ENCODE peak calls at places on chromosomes 11 and 22, in nine cellular contexts. A is cardiac muscle cell; H is AG04450; T is right cardiac atrium; E is T-helper 1 cell; V is cardiac fibroblast; P is heart left ventricle; U is fibroblast of lung; D is stimulated activated CD4-positive, alpha-beta T cell treated with anti-CD3 and anti-CD28 coated beads, TNF-alpha, amount 100 ng/mL, for 24 hours. Z is an unnamed sample.
A peak's percentile ranks its signal among the peaks of the same experiment; 100 is the strongest.

GRCh38 chr22:24969588-24970301 is 17.2 kb downstream of the KIAA1671 start:
- DNase-seq in P (peak; percentile 76), D (no peak), A (peak; percentile 17), U (no peak), V (peak; percentile 51), T (peak; percentile 83), H (no peak), E (no peak), Z (no peak)

GRCh38 chr11:69307421-69307820 is 13.5 kb downstream of the MYEOV start:
- DNase-seq in D (no peak), V (no peak), H (no peak), T (no peak), U (no peak), A (no peak), E (no peak), P (no peak), Z (no peak)

GRCh38 chr11:14029971-14030531 is 67.5 kb downstream of the SPON1 start:
- DNase-seq in T (peak; percentile 91), U (peak; percentile 59), P (peak; percentile 77), D (no peak), V (peak; percentile 91), E (no peak), H (peak; percentile 47), A (peak; percentile 49), Z (no peak)

GRCh38 chr11:69972351-69972802 is 105.7 kb upstream of the ANO1 start:
- DNase-seq in T (no peak), H (no peak), E (no peak), D (no peak), V (no peak), U (no peak), P (no peak), A (no peak), Z (no peak)

GRCh38 chr11:72771507-72771906 is 19.3 kb upstream of the ARAP1 start:
- DNase-seq in P (no peak), D (no peak), V (peak; percentile 52), H (peak; percentile 27), A (no peak), U (peak; percentile 50), E (no peak), T (peak; percentile 8), Z (no peak)

GRCh38 chr11:114880458-114880857 is 202.1 kb downstream of the NXPE2 start:
- DNase-seq in H (no peak), E (no peak), D (no peak), P (no peak), U (no peak), V (no peak), A (no peak), T (no peak), Z (no peak)

GRCh38 chr22:46047841-46048595 is 71.1 kb upstream of the WNT7B start:
- DNase-seq in A (no peak), P (peak; percentile 33), D (no peak), H (no peak), V (no peak), T (peak; percentile 79), E (no peak), U (no peak), Z (no peak)

GRCh38 chr11:76782526-76783293 is 446 bp upstream of the TSKU start:
- DNase-seq in U (peak; percentile 97), H (peak; percentile 97), D (peak; percentile 72), V (peak; percentile 97), A (peak; percentile 95), E (no peak), P (peak; percentile 90), T (peak; percentile 96), Z (peak; percentile 75)

GRCh38 chr11:86390499-86390898 is 15.8 kb downstream of the CCDC81 start:
- DNase-seq in D (no peak), A (no peak), E (no peak), H (no peak), T (no peak), U (no peak), V (no peak), P (no peak), Z (no peak)

GRCh38 chr11:102936864-102937509 is 18.5 kb downstream of the MMP13 start:
- DNase-seq in D (no peak), T (no peak), E (no peak), V (no peak), A (no peak), P (no peak), U (no peak), H (no peak), Z (no peak)

GRCh38 chr11:18459634-18460033 is 4.0 kb downstream of the LDHAL6A start:
- DNase-seq in T (no peak), A (no peak), D (no peak), U (no peak), P (no peak), H (no peak), V (no peak), E (no peak), Z (no peak)

GRCh38 chr22:16829985-16830384 is 4.8 kb upstream of the XKR3 start:
- DNase-seq in H (no peak), U (no peak), P (no peak), V (no peak), E (no peak), T (no peak), A (no peak), D (no peak), Z (no peak)

GRCh38 chr11:65132988-65133700 is 1.2 kb downstream of the SYVN1 start:
- DNase-seq in E (no peak), V (no peak), P (no peak), U (no peak), A (no peak), H (no peak), T (peak; percentile 44), D (peak; percentile 72), Z (no peak)

GRCh38 chr22:19115628-19116027 is 6.6 kb downstream of the DGCR2 start:
- DNase-seq in H (no peak), E (no peak), A (peak; percentile 25), D (no peak), U (no peak), P (peak; percentile 16), T (no peak), V (no peak), Z (no peak)

GRCh38 chr11:109892321-109892794 is 200.8 kb upstream of the ZC3H12C start:
- DNase-seq in V (no peak), U (no peak), D (no peak), P (no peak), T (no peak), E (no peak), H (no peak), A (no peak), Z (no peak)

GRCh38 chr11:67320691-67321090 is 17.4 kb downstream of the SSH3 start:
- DNase-seq in U (no peak), P (no peak), T (no peak), E (no peak), D (no peak), H (no peak), A (no peak), V (no peak), Z (no peak)

GRCh38 chr11:57662893-57663292 is 5.0 kb upstream of the ZDHHC5 start:
- DNase-seq in T (no peak), U (no peak), V (no peak), P (no peak), E (no peak), D (no peak), H (no peak), A (no peak), Z (no peak)

GRCh38 chr11:10326080-10326964 is 21.4 kb downstream of the ADM start:
- DNase-seq in E (no peak), U (peak; percentile 88), H (no peak), V (peak; percentile 73), P (no peak), A (no peak), D (no peak), T (peak; percentile 79), Z (no peak)

GRCh38 chr11:120513436-120514315 is 2.1 kb downstream of the GRIK4 start:
- DNase-seq in A (no peak), P (no peak), U (no peak), E (no peak), D (no peak), T (no peak), V (no peak), H (no peak), Z (no peak)

GRCh38 chr11:23954730-23955129 is 542.1 kb upstream of the LUZP2 start:
- DNase-seq in D (no peak), P (no peak), A (no peak), U (no peak), H (no peak), E (no peak), V (no peak), T (no peak), Z (no peak)

GRCh38 chr11:118263109-118263508 is 988 bp downstream of the MPZL2 start:
- DNase-seq in V (no peak), T (no peak), U (no peak), H (no peak), P (no peak), E (no peak), A (no peak), D (no peak), Z (no peak)

GRCh38 chr11:89182773-89183172 is 5.1 kb downstream of the TYR start:
- DNase-seq in V (peak; percentile 2), A (no peak), H (no peak), D (no peak), U (peak; percentile 2), P (no peak), E (no peak), T (no peak), Z (no peak)

GRCh38 chr11:66142370-66143263 is 72.5 kb downstream of the PACS1 start:
- DNase-seq in T (no peak), V (no peak), U (no peak), A (no peak), P (no peak), H (no peak), D (no peak), E (no peak), Z (no peak)

GRCh38 chr11:120331301-120331966 is 4.8 kb upstream of the ARHGEF12 start:
- DNase-seq in A (no peak), H (peak; percentile 62), T (peak; percentile 75), V (peak; percentile 87), P (peak; percentile 46), E (no peak), U (peak; percentile 95), D (no peak), Z (no peak)

GRCh38 chr11:111376453-111376871 is 2.6 kb downstream of the POU2AF1 start:
- DNase-seq in V (no peak), E (no peak), D (peak; percentile 23), P (no peak), A (no peak), H (no peak), U (no peak), T (no peak), Z (no peak)

GRCh38 chr11:6297831-6298230 is 22.5 kb downstream of the CAVIN3 start:
- DNase-seq in V (no peak), H (no peak), D (no peak), P (no peak), U (peak; percentile 32), T (no peak), A (no peak), E (no peak), Z (no peak)

GRCh38 chr11:61560751-61561150 is 20.1 kb downstream of the SYT7 start:
- DNase-seq in E (no peak), V (no peak), D (no peak), P (no peak), H (no peak), T (no peak), U (no peak), A (no peak), Z (no peak)

GRCh38 chr11:61949169-61950034 is 749 bp upstream of the BEST1 start:
- DNase-seq in T (peak; percentile 91), V (peak; percentile 97), P (peak; percentile 85), H (peak; percentile 95), U (peak; percentile 99), A (peak; percentile 48), D (no peak), E (no peak), Z (peak; percentile 40)

GRCh38 chr22:23291806-23292452 is 111.6 kb downstream of the BCR start:
- DNase-seq in T (peak; percentile 17), V (no peak), A (no peak), H (no peak), D (no peak), P (no peak), E (no peak), U (no peak), Z (no peak)

GRCh38 chr11:70675697-70676374 is 277.5 kb downstream of the CTTN start:
- DNase-seq in P (no peak), D (no peak), T (no peak), V (no peak), U (no peak), E (no peak), H (no peak), A (no peak), Z (no peak)